ENCODE peak calls at places on chromosome X, in six cellular contexts. Q is GDM1, K is NCI-H1048, J is osteocyte, X is NCI-H2081, T is nucleus accumbens. E is an unnamed sample.

GRCh38 chrX:23819385-23820234 is 36.6 kb downstream of the SAT1 start:
- DNase-seq in Q (no peak), K (no peak), J (no peak), X (no peak), T (no peak), E (no peak)

GRCh38 chrX:149540621-149541520 is at the start of gene EOLA1:
- DNase-seq in Q (peak), K (no peak), J (peak), X (peak), T (peak), E (peak)

GRCh38 chrX:2894885-2895292 is 34.2 kb downstream of the ARSD start:
- DNase-seq in Q (no peak), K (no peak), J (no peak), X (no peak), T (no peak), E (no peak)

GRCh38 chrX:111244238-111244750 is 26.0 kb downstream of the CAPN6 start:
- DNase-seq in Q (no peak), K (no peak), J (no peak), X (peak), T (no peak), E (no peak)

GRCh38 chrX:102516314-102516936 is at the start of gene TMSB15A:
- DNase-seq in Q (no peak), K (peak), J (no peak), X (peak), T (no peak), E (peak)

GRCh38 chrX:51804741-51805140 is 61.5 kb downstream of the GSPT2 start:
- DNase-seq in Q (no peak), K (no peak), J (no peak), X (no peak), T (no peak), E (no peak)

GRCh38 chrX:17685026-17685425 is 52.3 kb upstream of the SCML1 start:
- DNase-seq in Q (no peak), K (no peak), J (no peak), X (no peak), T (no peak), E (no peak)

GRCh38 chrX:49002091-49002935 is at the start of gene GRIPAP1:
- DNase-seq in Q (peak), K (peak), J (peak), X (peak), T (peak), E (peak)

E was measured in left lobe of liver.